ENCODE peak calls at places on chromosomes 12 and 14, in six cellular contexts. T is breast epithelium, R is uterus, P is testis, Q is ovary, O is IMR-90. Z is an unnamed sample. For H3K36me3, the result is how much of the 10 kb centered on the place peaks cover.

GRCh38 chr14:42222924-42223471 is 616.3 kb downstream of the LRFN5 start:
- DNase-seq in T (no peak), R (no peak), P (peak), Q (no peak), O (peak), Z (no peak)

GRCh38 chr12:115918763-115919162 is 358.7 kb downstream of the MED13L start:
- DNase-seq in T (no peak), R (no peak), P (no peak), Q (no peak), O (no peak), Z (no peak)

GRCh38 chr12:23944067-23944466 is 5.4 kb downstream of the SOX5 start:
- DNase-seq in T (no peak), R (no peak), P (no peak), Q (no peak), O (no peak), Z (no peak)

GRCh38 chr14:71319646-71320045 is 412.4 kb downstream of the PCNX1 start:
- DNase-seq in T (peak), R (peak), P (peak), Q (no peak), O (peak), Z (no peak)

GRCh38 chr12:91127751-91128150 is 16.5 kb upstream of the LUM start:
- DNase-seq in T (no peak), R (no peak), P (no peak), Q (no peak), O (peak), Z (no peak)

GRCh38 chr12:104827587-104827986 is 130.5 kb downstream of the SLC41A2 start:
- DNase-seq in T (no peak), R (no peak), P (no peak), Q (no peak), O (no peak), Z (no peak)

GRCh38 chr12:124175731-124176130 is 119.2 kb upstream of the RFLNA start:
- DNase-seq in T (no peak), R (no peak), P (no peak), Q (no peak), O (no peak), Z (no peak)

GRCh38 chr14:91298576-91298975 is 54.1 kb upstream of the GPR68 start:
- DNase-seq in T (no peak), R (no peak), P (no peak), Q (no peak), O (no peak), Z (no peak)

DNA sequence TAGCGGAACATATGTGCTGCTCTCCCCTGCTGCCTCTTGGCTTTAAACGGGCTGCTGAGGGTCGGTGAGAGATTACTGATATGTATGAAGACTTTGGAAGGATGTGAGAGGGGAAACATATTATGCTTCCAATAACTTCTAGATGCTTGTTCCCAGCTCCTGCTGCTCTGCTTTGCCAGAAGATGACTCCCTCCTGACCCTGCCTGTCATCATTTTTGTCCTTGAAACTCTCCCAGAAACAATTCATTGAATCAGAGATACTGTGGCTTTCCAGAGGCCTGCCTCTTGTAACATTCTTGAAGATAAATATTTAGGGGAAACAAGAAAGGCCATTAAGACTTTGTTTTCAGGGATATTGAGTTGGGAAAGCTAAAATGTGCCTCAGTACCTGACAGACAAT is 300.1 kb upstream of the STXBP6 start:
- DNase-seq in T (no peak), R (no peak), P (peak), Q (peak), O (no peak), Z (no peak)
- H3K4me3 ChIP-seq in T (no peak), R (no peak), P (no peak), Q (no peak), O (no peak), Z (no peak)

GRCh38 chr12:22514875-22515274 is 29.5 kb downstream of the C2CD5 start:
- DNase-seq in T (no peak), R (no peak), P (no peak), Q (no peak), O (no peak), Z (no peak)

GRCh38 chr12:22518998-22519397 is 25.3 kb downstream of the C2CD5 start:
- DNase-seq in T (no peak), R (no peak), P (no peak), Q (no peak), O (no peak), Z (no peak)

GRCh38 chr12:22518067-22518719 is 26.1 kb downstream of the C2CD5 start:
- DNase-seq in T (peak), R (no peak), P (no peak), Q (no peak), O (peak), Z (peak)
- H3K36me3 ChIP-seq in T (under half), R (under half), P (under half), Q (under half), O (under half), Z (under half)

GRCh38 chr14:36781897-36782296 is 120.2 kb downstream of the PAX9 start:
- DNase-seq in T (no peak), R (no peak), P (no peak), Q (no peak), O (no peak), Z (no peak)
- TF ChIP-seq POLR2A in T (no peak), R (no peak), P (no peak), Q (no peak), O (no peak), Z (no peak)

DNA sequence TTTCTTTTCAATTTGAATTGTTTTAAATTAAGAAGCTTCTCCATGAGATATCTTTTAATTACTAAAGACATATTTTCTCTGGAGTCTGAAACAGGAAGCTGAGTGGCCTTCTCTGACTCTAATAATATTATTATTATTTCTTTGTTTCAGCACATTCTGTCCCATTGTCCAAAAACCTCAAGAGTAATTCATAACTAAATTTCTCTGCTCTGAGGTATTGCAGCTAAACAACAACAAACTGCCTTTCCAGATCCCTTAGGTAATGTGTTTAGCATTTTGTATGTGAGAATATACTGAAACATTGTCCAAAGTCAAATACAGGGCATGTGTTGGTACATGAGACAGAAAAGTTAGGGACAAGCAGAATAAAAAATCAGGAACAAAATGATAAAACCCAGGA is 199.0 kb upstream of the FAR2 start:
- DNase-seq in T (no peak), R (no peak), P (no peak), Q (no peak), O (no peak), Z (no peak)
- H3K4me3 ChIP-seq in T (no peak), R (no peak), P (no peak), Q (no peak), O (no peak), Z (no peak)